ENCODE peak calls at places on chromosomes 13 and 19, in five cellular contexts. One of them, this sample, is unnamed. For H3K4me1, the result is how much of the 10 kb centered on the place peaks cover.

GRCh38 chr19:13796301-13797057 is 1.2 kb downstream of the ZSWIM4 start:
- DNase-seq in OCI-LY7: peak
- DNase-seq in left ventricle myocardium inferior: peak
- DNase-seq in heart right ventricle: peak
- DNase-seq in mesendoderm: peak
- DNase-seq in this sample: peak

GRCh38 chr13:66969291-66969690 is 260.8 kb downstream of the PCDH9 start:
- DNase-seq in left ventricle myocardium inferior: no peak
- DNase-seq in mesendoderm: no peak
- DNase-seq in heart right ventricle: no peak
- DNase-seq in OCI-LY7: no peak
- DNase-seq in this sample: no peak

GRCh38 chr13:75556961-75557360 is 7.4 kb downstream of the UCHL3 start:
- DNase-seq in heart right ventricle: no peak
- DNase-seq in OCI-LY7: no peak
- DNase-seq in left ventricle myocardium inferior: no peak
- DNase-seq in mesendoderm: no peak
- DNase-seq in this sample: no peak

GRCh38 chr19:4175669-4175931 is 6.8 kb downstream of the SIRT6 start:
- DNase-seq in heart right ventricle: no peak
- DNase-seq in OCI-LY7: no peak
- DNase-seq in left ventricle myocardium inferior: no peak
- DNase-seq in mesendoderm: no peak
- DNase-seq in this sample: no peak

GRCh38 chr19:662207-662961 is 630 bp downstream of the RNF126 start:
- DNase-seq in heart right ventricle: no peak
- DNase-seq in mesendoderm: peak
- DNase-seq in left ventricle myocardium inferior: no peak
- DNase-seq in OCI-LY7: peak
- DNase-seq in this sample: no peak

GRCh38 chr19:45901432-45901903 is 945 bp downstream of the MYPOP start:
- DNase-seq in left ventricle myocardium inferior: peak
- DNase-seq in heart right ventricle: no peak
- DNase-seq in OCI-LY7: no peak
- DNase-seq in mesendoderm: peak
- DNase-seq in this sample: peak

GRCh38 chr13:78595819-78596700 is 7.3 kb downstream of the POU4F1 start:
- DNase-seq in OCI-LY7: no peak
- DNase-seq in heart right ventricle: no peak
- DNase-seq in left ventricle myocardium inferior: no peak
- DNase-seq in mesendoderm: peak
- DNase-seq in this sample: peak

GRCh38 chr13:26968431-26969335 is 202.9 kb downstream of the USP12 start:
- DNase-seq in OCI-LY7: no peak
- DNase-seq in left ventricle myocardium inferior: no peak
- DNase-seq in mesendoderm: peak
- DNase-seq in heart right ventricle: no peak
- DNase-seq in this sample: no peak

GRCh38 chr19:32720216-32720935 is 809 bp downstream of the TDRD12 start:
- DNase-seq in heart right ventricle: no peak
- DNase-seq in left ventricle myocardium inferior: no peak
- DNase-seq in OCI-LY7: no peak
- DNase-seq in mesendoderm: no peak
- DNase-seq in this sample: no peak

GRCh38 chr19:32748497-32748896 is 28.9 kb downstream of the TDRD12 start:
- DNase-seq in left ventricle myocardium inferior: no peak
- DNase-seq in heart right ventricle: no peak
- DNase-seq in OCI-LY7: peak
- DNase-seq in mesendoderm: peak
- DNase-seq in this sample: no peak

GRCh38 chr19:16400911-16401675 is 70.7 kb downstream of the EPS15L1 start:
- DNase-seq in mesendoderm: no peak
- DNase-seq in OCI-LY7: no peak
- DNase-seq in heart right ventricle: no peak
- DNase-seq in left ventricle myocardium inferior: no peak
- DNase-seq in this sample: peak

GRCh38 chr19:48746738-48747575 is at the start of gene IZUMO1:
- DNase-seq in OCI-LY7: peak
- DNase-seq in heart right ventricle: peak
- DNase-seq in mesendoderm: peak
- DNase-seq in left ventricle myocardium inferior: peak
- DNase-seq in this sample: peak

GRCh38 chr13:106573855-106574254 is 5.9 kb upstream of the ARGLU1 start:
- DNase-seq in left ventricle myocardium inferior: peak
- DNase-seq in mesendoderm: no peak
- DNase-seq in heart right ventricle: peak
- DNase-seq in OCI-LY7: no peak
- DNase-seq in this sample: peak

GRCh38 chr13:45704211-45704739 is 2.2 kb downstream of the CBY2 start:
- DNase-seq in heart right ventricle: no peak
- DNase-seq in left ventricle myocardium inferior: no peak
- DNase-seq in mesendoderm: no peak
- DNase-seq in OCI-LY7: no peak
- DNase-seq in this sample: no peak

DNA sequence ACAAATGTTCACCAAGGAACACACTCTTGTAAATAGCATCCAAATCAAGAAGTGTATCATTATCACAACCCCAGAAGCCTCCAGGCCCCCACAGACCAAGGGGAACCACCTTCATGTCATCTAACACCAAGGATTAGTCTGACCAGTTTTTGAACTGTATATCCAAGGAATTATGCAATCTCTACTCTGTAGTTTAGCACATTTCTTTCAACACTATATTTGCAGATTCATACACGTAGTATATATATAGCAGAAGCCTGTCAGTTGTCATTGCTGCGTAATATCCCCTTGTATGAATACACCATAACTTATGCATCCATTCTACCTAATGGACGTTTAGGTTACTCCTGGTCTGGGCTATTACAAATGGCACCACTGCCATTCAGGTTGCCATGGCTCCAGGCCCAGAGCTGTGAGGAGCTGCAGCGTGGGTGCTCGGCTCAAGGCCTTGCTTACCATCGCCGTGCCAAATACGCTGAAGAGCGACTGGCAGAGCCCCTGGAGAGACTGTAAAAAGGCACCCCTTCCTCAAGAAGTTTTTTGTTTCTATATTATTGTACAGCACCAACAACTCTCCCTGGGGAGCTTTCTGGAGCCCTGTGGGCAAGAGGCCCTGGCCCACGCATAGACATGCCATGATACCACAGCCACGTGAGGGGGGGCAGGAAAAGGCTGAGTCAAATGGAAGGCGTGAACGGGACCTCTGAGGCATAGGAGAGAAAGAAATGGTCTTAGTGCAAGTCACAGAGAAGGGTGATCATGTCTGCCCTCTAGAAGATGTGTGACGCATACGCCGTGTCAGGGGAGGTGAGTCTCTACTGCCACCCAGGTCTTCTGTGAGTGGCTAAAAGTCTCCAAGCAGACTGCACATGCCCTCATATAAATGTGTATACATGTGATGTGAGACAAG is 10.8 kb downstream of the LATS2 start:
- DNase-seq in mesendoderm: no peak
- DNase-seq in left ventricle myocardium inferior: no peak
- DNase-seq in OCI-LY7: no peak
- DNase-seq in heart right ventricle: no peak
- DNase-seq in this sample: no peak
- H3K4me1 ChIP-seq in mesendoderm: under half
- H3K4me1 ChIP-seq in left ventricle myocardium inferior: half or more
- H3K4me1 ChIP-seq in OCI-LY7: under half
- H3K4me1 ChIP-seq in heart right ventricle: under half
- H3K4me1 ChIP-seq in this sample: under half

GRCh38 chr19:7808108-7808507 is 21.9 kb upstream of the EVI5L start:
- DNase-seq in OCI-LY7: no peak
- DNase-seq in mesendoderm: peak
- DNase-seq in heart right ventricle: no peak
- DNase-seq in left ventricle myocardium inferior: no peak
- DNase-seq in this sample: no peak
- H3K4me3 ChIP-seq in OCI-LY7: no peak
- H3K4me3 ChIP-seq in mesendoderm: no peak
- H3K4me3 ChIP-seq in heart right ventricle: no peak
- H3K4me3 ChIP-seq in left ventricle myocardium inferior: no peak
- H3K4me3 ChIP-seq in this sample: no peak

DNA sequence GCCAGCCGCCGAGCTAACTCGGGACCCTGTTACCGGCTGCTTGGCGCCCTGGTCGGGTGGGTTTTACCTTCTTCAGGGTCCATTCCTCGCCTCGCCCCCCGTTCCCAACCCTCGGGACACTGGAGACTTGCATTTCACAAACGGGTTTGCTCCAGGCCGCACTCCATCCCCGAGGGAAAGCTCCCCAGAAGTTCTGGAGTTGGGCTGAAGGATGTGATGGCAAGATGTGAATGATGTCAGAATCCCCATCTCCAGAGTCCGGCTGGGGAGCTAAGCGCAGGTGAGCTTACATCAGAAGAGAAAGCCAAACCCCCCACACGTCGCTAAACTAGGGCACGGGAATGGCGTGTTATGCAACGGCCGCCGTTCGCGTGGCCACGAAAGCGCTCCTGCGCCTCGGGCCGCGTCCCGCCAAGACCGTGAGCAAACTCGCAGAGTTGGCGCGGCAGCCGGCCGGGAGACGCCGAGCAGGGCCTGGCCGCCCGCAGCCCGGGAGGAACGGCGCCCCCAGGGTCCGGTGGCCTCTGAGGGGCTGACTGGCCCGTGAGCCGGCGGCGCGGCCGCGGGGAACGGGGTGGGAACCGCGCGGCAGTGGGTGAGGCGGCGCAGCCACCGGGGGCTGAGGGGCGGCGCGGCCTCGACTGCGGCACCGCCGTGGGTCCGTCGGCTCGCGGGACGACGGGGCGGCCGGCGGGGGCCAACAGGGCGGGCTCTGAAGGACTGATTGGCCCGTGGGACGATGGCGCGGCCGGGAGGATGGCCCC is 1.1 kb downstream of the LATS2 start:
- DNase-seq in heart right ventricle: peak
- DNase-seq in left ventricle myocardium inferior: peak
- DNase-seq in OCI-LY7: no peak
- DNase-seq in mesendoderm: peak
- DNase-seq in this sample: peak
- H3K4me1 ChIP-seq in heart right ventricle: under half
- H3K4me1 ChIP-seq in left ventricle myocardium inferior: half or more
- H3K4me1 ChIP-seq in OCI-LY7: under half
- H3K4me1 ChIP-seq in mesendoderm: under half
- H3K4me1 ChIP-seq in this sample: under half

GRCh38 chr19:35032356-35032865 is 2.1 kb downstream of the SCN1B start:
- DNase-seq in OCI-LY7: no peak
- DNase-seq in left ventricle myocardium inferior: no peak
- DNase-seq in heart right ventricle: no peak
- DNase-seq in mesendoderm: no peak
- DNase-seq in this sample: no peak
- H3K4me3 ChIP-seq in OCI-LY7: no peak
- H3K4me3 ChIP-seq in left ventricle myocardium inferior: no peak
- H3K4me3 ChIP-seq in heart right ventricle: no peak
- H3K4me3 ChIP-seq in mesendoderm: no peak
- H3K4me3 ChIP-seq in this sample: no peak

DNA sequence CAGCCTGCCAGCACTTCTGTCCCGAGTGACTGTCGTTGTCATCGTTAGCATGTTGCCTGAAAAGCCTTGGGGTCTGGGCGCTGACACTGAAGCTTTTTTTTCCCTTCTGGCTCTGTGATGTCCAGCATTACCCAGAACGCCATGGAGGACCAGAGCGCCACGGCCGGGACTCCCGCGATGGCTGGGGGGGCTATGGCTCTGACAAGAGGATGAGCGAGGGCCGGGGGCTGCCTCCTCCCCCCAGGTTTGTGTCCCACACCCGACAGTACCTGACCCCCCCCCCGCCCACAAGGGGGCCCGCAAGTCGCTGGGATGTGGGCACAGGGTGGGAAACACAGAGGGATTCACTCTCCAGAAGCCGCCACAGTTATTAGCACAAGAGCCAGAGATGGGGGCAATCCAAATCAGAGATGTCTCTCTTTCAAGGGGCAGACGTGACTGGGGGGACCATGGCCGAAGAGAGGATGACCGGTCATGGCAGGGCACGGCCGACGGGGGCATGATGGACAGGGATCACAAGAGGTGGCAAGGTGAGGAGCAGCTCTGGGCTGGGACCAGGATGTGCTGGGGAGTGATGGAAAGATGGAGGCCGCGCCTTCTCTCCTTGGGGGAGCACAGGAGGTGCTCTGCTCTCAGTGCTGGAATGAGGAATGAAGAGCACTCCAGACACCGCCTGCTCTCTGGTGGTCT is 13.2 kb downstream of the MICOS13 start:
- DNase-seq in mesendoderm: no peak
- DNase-seq in heart right ventricle: no peak
- DNase-seq in left ventricle myocardium inferior: no peak
- DNase-seq in OCI-LY7: no peak
- DNase-seq in this sample: peak
- H3K4me1 ChIP-seq in mesendoderm: under half
- H3K4me1 ChIP-seq in heart right ventricle: under half
- H3K4me1 ChIP-seq in left ventricle myocardium inferior: under half
- H3K4me1 ChIP-seq in OCI-LY7: under half
- H3K4me1 ChIP-seq in this sample: under half

DNA sequence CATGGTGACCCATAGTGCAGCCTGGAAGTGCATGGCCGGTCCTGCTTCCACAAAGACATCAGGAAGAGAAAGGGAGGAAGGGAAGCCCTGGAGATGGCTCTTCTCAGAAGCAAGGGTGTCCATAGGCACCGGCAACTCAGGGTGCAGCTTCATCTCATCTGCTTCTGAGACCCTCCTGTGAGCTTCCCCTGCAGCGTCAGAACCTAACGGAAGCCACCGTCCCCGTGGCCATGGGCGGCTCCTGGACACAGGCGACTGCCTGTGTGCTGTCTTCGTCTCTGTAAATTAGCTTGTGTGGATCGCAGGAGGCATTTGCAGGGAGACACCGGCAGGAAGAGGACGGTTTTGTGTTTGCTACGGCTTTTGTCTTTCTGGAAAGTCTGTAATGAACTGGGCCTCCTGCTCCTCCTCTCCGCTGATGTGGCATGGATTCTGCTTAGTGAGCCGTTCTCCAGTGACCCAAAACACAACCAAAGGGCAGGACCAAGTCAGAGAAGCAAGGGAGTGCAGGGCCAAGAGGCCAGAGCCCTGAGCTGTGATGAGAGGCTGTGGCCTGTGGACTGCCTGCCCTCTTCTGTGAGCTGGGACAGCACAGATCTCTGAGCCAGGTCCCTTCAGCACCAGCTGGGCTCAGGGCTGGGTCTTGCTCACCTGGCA is 2.5 kb downstream of the ATP4B start:
- DNase-seq in OCI-LY7: no peak
- DNase-seq in heart right ventricle: no peak
- DNase-seq in mesendoderm: no peak
- DNase-seq in left ventricle myocardium inferior: peak
- DNase-seq in this sample: no peak
- H3K4me3 ChIP-seq in OCI-LY7: no peak
- H3K4me3 ChIP-seq in heart right ventricle: no peak
- H3K4me3 ChIP-seq in mesendoderm: no peak
- H3K4me3 ChIP-seq in left ventricle myocardium inferior: no peak
- H3K4me3 ChIP-seq in this sample: no peak

GRCh38 chr19:7489609-7490044 is 792 bp upstream of the PEX11G start:
- DNase-seq in mesendoderm: peak
- DNase-seq in left ventricle myocardium inferior: no peak
- DNase-seq in heart right ventricle: no peak
- DNase-seq in OCI-LY7: no peak
- DNase-seq in this sample: no peak

GRCh38 chr19:7483720-7484201 is 5.1 kb downstream of the PEX11G start:
- DNase-seq in OCI-LY7: no peak
- DNase-seq in heart right ventricle: no peak
- DNase-seq in left ventricle myocardium inferior: no peak
- DNase-seq in mesendoderm: no peak
- DNase-seq in this sample: no peak

GRCh38 chr19:7482584-7483439 is 6.0 kb downstream of the PEX11G start:
- DNase-seq in left ventricle myocardium inferior: peak
- DNase-seq in mesendoderm: peak
- DNase-seq in OCI-LY7: no peak
- DNase-seq in heart right ventricle: no peak
- DNase-seq in this sample: peak

GRCh38 chr19:7488736-7489353 is at the start of gene PEX11G:
- DNase-seq in OCI-LY7: peak
- DNase-seq in heart right ventricle: peak
- DNase-seq in left ventricle myocardium inferior: peak
- DNase-seq in mesendoderm: peak
- DNase-seq in this sample: peak

GRCh38 chr19:7486923-7487322 is 1.9 kb downstream of the PEX11G start:
- DNase-seq in heart right ventricle: no peak
- DNase-seq in left ventricle myocardium inferior: no peak
- DNase-seq in OCI-LY7: no peak
- DNase-seq in mesendoderm: no peak
- DNase-seq in this sample: no peak
- H3K4me1 ChIP-seq in heart right ventricle: under half
- H3K4me1 ChIP-seq in left ventricle myocardium inferior: under half
- H3K4me1 ChIP-seq in OCI-LY7: under half
- H3K4me1 ChIP-seq in mesendoderm: under half
- H3K4me1 ChIP-seq in this sample: under half

This sample was measured in aorta.